ENCODE peak calls at places on chromosome 9, in six cellular contexts. Q is IMR-90, V is ovary, E is HepG2, B is dorsolateral prefrontal cortex, M is uterus. X is an unnamed sample.

GRCh38 chr9:113381909-113382411 is 5.2 kb upstream of the HDHD3 start:
- DNase-seq in V (no peak), M (no peak), E (peak), Q (no peak), B (no peak), X (no peak)

GRCh38 chr9:127538849-127539258 is 73.2 kb upstream of the STXBP1 start:
- DNase-seq in E (no peak), B (no peak), Q (peak), V (no peak), M (no peak), X (no peak)

GRCh38 chr9:91734371-91734981 is 215.6 kb downstream of the ROR2 start:
- DNase-seq in V (peak), B (no peak), M (peak), E (peak), Q (peak), X (peak)

GRCh38 chr9:70392850-70393249 is 21.6 kb downstream of the KLF9 start:
- DNase-seq in B (no peak), E (no peak), Q (no peak), V (no peak), M (no peak), X (no peak)

GRCh38 chr9:16535555-16535954 is 334.9 kb downstream of the BNC2 start:
- DNase-seq in Q (no peak), M (no peak), B (no peak), V (no peak), E (no peak), X (no peak)

GRCh38 chr9:130530932-130531331 is 48.4 kb upstream of the FUBP3 start:
- DNase-seq in M (no peak), E (peak), B (no peak), Q (no peak), V (no peak), X (no peak)

GRCh38 chr9:70802206-70802605 is 319.2 kb downstream of the TRPM3 start:
- DNase-seq in M (no peak), Q (no peak), B (no peak), V (no peak), E (no peak), X (no peak)

GRCh38 chr9:89177021-89177400 is 1.6 kb downstream of the SHC3 start:
- DNase-seq in B (no peak), E (no peak), Q (peak), V (no peak), M (no peak), X (no peak)

DNA sequence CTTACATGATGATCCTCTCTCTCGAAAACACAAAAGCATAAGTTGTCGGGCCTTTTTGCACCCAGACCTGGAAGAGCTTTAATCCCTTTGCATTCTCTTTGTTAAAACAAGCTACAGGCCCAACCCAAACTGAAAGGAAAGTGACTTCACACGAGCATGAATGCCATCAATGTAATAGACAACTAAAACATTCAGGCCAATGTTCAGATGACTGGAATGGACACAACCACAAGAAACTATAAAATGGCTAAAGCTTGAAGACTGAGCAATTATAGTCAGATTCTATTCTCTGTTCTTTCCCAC is 45.5 kb downstream of the RFX3 start:
- DNase-seq in E (no peak), M (no peak), B (no peak), Q (no peak), V (no peak), X (no peak)
- H3K27ac ChIP-seq in E (no peak), M (no peak), B (no peak), Q (no peak), V (no peak), X (no peak)

DNA sequence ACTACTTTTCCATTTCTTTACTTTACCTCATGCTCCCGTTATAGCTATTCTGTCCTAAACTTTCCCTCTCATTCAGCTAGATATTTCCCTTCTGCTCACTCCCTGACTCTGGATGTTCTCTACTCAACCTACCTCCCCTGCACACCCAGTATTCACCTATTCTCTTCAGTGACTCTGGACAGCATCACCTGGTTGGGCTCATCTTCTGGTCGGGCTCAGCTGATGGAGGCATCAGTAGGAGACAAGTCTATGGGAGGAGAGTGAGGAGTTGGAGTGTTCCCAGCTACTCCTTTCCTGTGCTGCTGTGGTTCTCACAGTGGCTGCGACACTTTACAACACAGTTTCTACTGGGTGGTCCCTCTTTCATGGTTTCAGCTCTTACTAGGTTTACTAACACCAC is 493.9 kb downstream of the DMAC1 start:
- DNase-seq in V (no peak), M (no peak), B (no peak), Q (no peak), E (no peak), X (no peak)
- H3K27ac ChIP-seq in V (no peak), M (no peak), B (no peak), Q (no peak), E (no peak), X (no peak)

GRCh38 chr9:37287317-37287716 is 135.2 kb upstream of the GRHPR start:
- DNase-seq in E (no peak), Q (no peak), V (no peak), M (no peak), B (no peak), X (no peak)

GRCh38 chr9:37283730-37284235 is 138.7 kb upstream of the GRHPR start:
- DNase-seq in Q (peak), M (no peak), E (peak), V (no peak), B (no peak), X (no peak)

GRCh38 chr9:37286530-37287175 is 135.8 kb upstream of the GRHPR start:
- DNase-seq in V (no peak), B (no peak), M (no peak), Q (no peak), E (no peak), X (no peak)

GRCh38 chr9:37281541-37281940 is 141.0 kb upstream of the GRHPR start:
- DNase-seq in V (no peak), E (no peak), B (no peak), Q (no peak), M (no peak), X (no peak)

DNA sequence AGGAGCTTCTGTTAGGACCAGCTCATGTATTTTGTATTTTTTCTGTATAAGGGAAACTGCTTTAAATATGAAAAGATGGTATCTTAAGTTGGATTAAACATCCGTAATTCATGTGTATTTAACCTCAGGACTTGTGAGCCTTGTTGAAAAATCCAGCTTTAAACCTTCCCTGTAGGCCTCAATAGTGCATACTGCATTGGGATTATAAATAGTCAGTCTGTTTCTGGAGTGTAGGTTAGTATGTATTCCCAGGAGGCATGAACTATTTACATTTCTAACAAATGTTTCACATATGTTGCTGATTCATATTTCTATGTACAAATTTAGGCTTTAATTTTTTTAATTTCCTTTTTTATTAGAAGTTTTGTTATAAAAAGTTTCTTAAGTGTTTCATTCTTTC is 137.9 kb upstream of the GRHPR start:
- DNase-seq in M (no peak), Q (peak), E (no peak), V (no peak), B (no peak), X (no peak)
- H3K27ac ChIP-seq in M (no peak), Q (no peak), E (no peak), V (no peak), B (no peak), X (no peak)

DNA sequence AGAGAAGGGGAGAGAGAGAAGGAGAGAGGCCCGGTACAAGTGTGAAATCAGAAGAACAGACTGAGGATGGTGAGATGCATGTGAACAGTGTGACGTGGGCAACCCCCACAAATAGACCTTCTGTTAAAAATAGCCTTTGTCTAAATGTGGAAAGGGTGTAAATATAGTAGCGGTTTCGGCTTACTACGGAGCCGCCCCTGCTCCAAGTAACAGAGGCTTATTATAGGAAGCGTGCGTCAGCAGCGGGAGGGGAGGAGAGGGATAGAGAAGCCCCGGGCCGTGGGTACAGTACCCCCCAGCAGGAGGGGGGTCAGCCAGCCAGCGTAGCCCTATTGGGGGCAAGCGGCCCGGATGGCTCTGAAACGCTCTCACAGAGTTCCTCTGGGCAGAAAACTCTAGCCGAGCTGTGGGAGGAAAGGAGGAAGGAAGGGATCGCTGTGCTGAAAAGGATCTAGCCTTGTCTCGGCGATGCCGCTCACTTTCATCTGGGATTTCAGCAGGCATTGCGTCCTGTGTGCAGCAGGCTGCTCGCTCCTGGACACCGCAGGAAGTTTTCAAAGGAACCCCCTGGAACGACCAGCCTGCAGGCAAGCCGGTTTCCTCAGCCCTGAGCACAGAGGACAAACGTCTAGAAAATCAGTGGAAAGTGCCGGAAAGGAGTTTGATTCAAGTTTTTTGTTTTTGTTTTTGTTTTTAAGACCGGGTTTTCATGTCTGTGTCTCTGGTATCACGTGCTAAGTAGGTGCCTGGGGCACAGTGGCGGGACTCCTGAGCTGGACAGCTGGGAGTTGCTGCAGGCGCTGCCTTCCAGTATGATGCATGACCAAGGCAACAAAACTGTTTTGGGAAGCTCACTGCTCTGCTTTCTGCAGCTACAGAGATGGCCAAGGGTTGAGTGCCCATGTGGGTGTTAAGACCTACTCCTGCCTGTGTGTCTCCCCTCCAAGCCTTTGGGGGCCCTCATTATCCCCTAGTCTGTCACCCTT is 146.6 kb downstream of the SEC61B start:
- DNase-seq in M (peak), V (peak), E (no peak), Q (peak), B (no peak), X (peak)
- H3K27ac ChIP-seq in M (peak), V (peak), E (no peak), Q (peak), B (peak), X (peak)

DNA sequence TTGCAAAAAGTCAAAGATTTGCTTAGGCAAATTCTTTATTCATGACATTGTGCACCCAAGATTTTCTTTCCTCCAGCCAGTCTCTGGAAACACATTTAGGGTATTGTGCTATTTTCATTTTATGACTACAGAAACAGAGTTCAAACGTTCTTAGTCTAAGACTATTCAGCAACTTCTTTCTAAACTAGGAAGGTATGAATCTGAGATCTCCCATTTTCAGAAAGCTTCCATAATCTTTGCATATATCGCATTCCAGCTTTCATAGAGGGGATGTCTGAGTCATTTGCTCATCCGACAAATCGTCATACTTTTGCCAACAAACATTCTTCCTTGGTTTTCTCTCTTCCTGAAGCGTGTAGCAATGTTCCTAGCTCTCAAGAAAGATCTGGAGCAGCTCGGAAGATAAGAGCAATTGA is 1.6 kb upstream of the PAPPA start:
- DNase-seq in M (no peak), Q (peak), B (no peak), E (no peak), V (no peak), X (no peak)
- H3K27ac ChIP-seq in M (peak), Q (peak), B (no peak), E (no peak), V (no peak), X (no peak)